ENCODE peak calls at places on chromosomes 3 and 15, in five cellular contexts. R is body of pancreas, P is Peyer's patch, N is psoas muscle, H is pancreas. D is an unnamed sample.

GRCh38 chr15:42001236-42001635 is 19.6 kb downstream of the PLA2G4E start:
- DNase-seq in R (no peak), P (no peak), N (peak; percentile 10), H (no peak), D (no peak)

GRCh38 chr3:197278933-197279332 is 19.5 kb downstream of the DLG1 start:
- DNase-seq in R (no peak), P (no peak), N (no peak), H (no peak), D (no peak)

GRCh38 chr3:73509066-73509465 is 115.7 kb downstream of the PDZRN3 start:
- DNase-seq in R (no peak), P (no peak), N (no peak), H (no peak), D (no peak)

GRCh38 chr15:80343610-80344009 is 60.6 kb upstream of the ARNT2 start:
- DNase-seq in R (peak; percentile 36), P (no peak), N (peak; percentile 60), H (peak; percentile 6), D (peak; percentile 60)

GRCh38 chr15:65057549-65057940 is 10.2 kb downstream of the RASL12 start:
- DNase-seq in R (no peak), P (no peak), N (no peak), H (no peak), D (no peak)

GRCh38 chr3:109081746-109082510 is 36.0 kb downstream of the MORC1 start:
- DNase-seq in R (peak; percentile 52), P (peak; percentile 43), N (no peak), H (peak; percentile 23), D (no peak)

GRCh38 chr3:123522666-123523412 is 62.0 kb downstream of the HACD2 start:
- DNase-seq in R (peak; percentile 12), P (no peak), N (peak; percentile 58), H (no peak), D (no peak)

GRCh38 chr15:90376789-90377188 is 11.3 kb upstream of the IQGAP1 start:
- DNase-seq in R (no peak), P (no peak), N (no peak), H (no peak), D (no peak)

GRCh38 chr15:28955686-28956421 is 70.1 kb downstream of the APBA2 start:
- DNase-seq in R (no peak), P (no peak), N (no peak), H (no peak), D (no peak)

GRCh38 chr15:75024102-75024636 is 779 bp downstream of the PPCDC start:
- DNase-seq in R (peak; percentile 43), P (no peak), N (no peak), H (no peak), D (no peak)

GRCh38 chr15:65099336-65099735 is 15.7 kb downstream of the UBAP1L start:
- DNase-seq in R (no peak), P (no peak), N (no peak), H (no peak), D (no peak)

GRCh38 chr3:127042634-127043033 is 59.7 kb downstream of the PLXNA1 start:
- DNase-seq in R (no peak), P (peak; percentile 44), N (peak; percentile 37), H (no peak), D (no peak)

GRCh38 chr3:53166781-53167291 is 5.8 kb downstream of the PRKCD start:
- DNase-seq in R (no peak), P (no peak), N (peak; percentile 84), H (no peak), D (peak; percentile 79)

GRCh38 chr3:59764131-59764530 is 714.3 kb upstream of the CFAP20DC start:
- DNase-seq in R (no peak), P (no peak), N (no peak), H (no peak), D (no peak)

GRCh38 chr3:190912736-190913135 is 50.2 kb upstream of the GMNC start:
- DNase-seq in R (no peak), P (no peak), N (no peak), H (no peak), D (no peak)

GRCh38 chr15:95025924-95026728 is 794.8 kb downstream of the MCTP2 start:
- DNase-seq in R (peak; percentile 36), P (no peak), N (no peak), H (no peak), D (peak; percentile 36)

GRCh38 chr3:48798998-48799397 is 48.7 kb downstream of the PRKAR2A start:
- DNase-seq in R (peak; percentile 85), P (no peak), N (no peak), H (peak; percentile 61), D (no peak)

GRCh38 chr15:35728176-35728938 is 182.4 kb upstream of the DPH6 start:
- DNase-seq in R (peak; percentile 9), P (no peak), N (no peak), H (no peak), D (no peak)

GRCh38 chr3:9279959-9280358 is 30.5 kb upstream of the SRGAP3 start:
- DNase-seq in R (no peak), P (no peak), N (no peak), H (no peak), D (no peak)

GRCh38 chr15:31499953-31500808 is 173.5 kb downstream of the KLF13 start:
- DNase-seq in R (no peak), P (no peak), N (no peak), H (no peak), D (peak; percentile 23)

GRCh38 chr3:108406661-108407206 is 103.7 kb downstream of the MYH15 start:
- DNase-seq in R (peak; percentile 23), P (no peak), N (no peak), H (no peak), D (no peak)

GRCh38 chr3:16427309-16427965 is 86.1 kb downstream of the RFTN1 start:
- DNase-seq in R (no peak), P (no peak), N (no peak), H (no peak), D (peak; percentile 51)

DNA sequence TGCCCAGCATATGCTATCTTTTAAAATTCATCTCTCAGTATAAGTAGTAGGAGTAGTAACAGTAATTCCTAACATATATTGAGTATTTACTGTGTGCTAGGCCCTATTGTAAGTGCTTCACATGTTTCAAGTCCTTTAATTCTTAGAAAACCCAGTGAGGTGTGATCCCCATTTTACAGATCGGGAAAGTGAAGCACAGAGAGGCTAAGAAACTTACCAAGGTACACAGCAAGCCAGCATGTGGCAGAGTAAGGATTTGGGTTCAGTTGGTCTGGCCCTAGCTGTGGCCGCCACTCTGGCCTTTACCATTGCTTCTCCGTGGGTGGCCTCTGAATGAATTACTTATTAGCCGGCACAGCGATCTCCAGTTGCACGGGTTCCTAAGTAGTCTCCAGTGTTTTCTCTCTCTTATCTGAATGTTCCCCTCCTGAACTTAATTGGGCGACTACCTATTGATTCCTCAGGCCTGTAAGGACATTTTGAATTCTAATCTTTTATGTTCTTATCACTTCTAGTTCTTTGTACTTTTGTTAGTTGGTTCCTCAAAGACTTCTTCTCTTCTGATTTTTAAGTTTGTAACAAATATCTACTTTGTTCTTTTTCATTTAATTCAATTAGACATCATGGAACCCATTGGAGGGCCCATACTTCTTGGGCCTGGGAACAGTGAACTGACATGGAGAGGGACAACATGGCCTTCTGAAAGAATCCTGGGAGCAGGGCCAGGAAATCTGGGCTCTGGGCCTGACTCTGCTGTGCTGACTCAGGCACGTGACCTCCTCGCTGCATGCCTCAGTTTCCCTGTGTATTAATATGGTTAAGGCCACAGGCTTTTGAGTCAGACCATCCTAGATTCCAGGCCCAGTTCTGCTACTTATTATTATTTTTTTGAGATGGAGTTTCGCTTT is 11.6 kb downstream of the CLCN2 start:
- DNase-seq in R (peak; percentile 41), P (no peak), N (peak; percentile 30), H (no peak), D (no peak)
- H3K4me1 ChIP-seq in R (peaks cover 47% of the 10 kb centered on the region), P (no peaks in the 10 kb centered on the region), N (peaks cover 11% of the 10 kb centered on the region), H (peaks cover 16% of the 10 kb centered on the region), D (no peaks in the 10 kb centered on the region)

DNA sequence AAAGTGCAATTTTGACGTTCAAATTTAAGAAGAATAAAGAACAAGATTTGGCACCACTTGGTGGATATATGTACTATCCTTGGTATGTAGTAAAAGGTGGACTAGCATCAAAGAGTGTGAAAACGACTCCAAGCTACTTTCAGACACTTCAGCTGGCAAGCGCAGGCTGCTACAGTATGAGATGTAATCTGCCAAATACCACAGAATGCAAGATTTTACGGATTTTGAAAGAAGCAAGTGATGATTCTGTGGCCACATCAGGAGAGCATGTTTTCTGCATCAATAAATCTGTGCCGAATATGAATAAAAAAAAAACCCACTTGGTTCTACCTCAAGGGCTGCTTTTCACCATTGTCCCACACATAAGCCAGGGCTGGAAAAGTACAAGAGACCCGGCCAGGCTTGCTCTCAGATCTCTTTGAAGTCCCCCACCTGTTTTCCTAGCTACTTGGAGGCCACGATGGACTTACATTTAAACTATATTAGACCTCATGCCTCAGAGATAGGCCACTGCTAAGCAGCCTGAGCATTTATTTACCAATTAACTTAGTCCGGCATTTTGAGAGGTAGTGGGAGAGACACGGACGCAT is 37.4 kb downstream of the MYO1E start:
- DNase-seq in R (no peak), P (no peak), N (no peak), H (no peak), D (no peak)
- H3K4me1 ChIP-seq in R (peaks cover 7% of the 10 kb centered on the region), P (no peaks in the 10 kb centered on the region), N (no peaks in the 10 kb centered on the region), H (peaks cover 22% of the 10 kb centered on the region), D (peaks cover 7% of the 10 kb centered on the region)

DNA sequence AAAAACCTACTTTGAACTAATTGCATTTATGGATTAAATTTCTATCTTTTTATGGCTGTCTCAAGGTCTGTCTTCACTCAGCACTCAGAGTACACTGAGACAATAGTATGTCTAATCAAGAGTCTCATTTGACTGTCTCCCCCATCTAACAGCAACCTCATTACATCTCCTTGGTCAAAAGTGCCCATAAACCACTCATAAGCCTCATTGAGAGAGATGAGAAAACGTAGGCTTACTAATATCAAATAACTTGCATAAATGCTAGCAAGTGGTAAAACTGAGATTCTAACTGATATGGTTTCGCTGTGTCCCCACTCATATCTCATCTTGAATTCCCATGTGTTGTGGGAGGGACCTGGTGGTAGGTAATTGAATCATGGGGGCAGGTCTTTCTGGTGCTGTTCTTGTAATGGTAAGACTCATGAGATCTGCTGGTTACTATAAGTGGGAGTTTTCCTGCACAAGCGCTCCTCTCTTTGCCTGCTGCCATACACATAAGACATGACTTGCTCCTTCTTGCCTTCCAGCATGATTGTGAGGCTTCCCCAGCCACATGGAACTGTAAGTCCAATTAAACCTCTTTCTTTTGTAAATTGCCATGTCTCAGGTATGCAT is 113.9 kb downstream of the TFDP2 start:
- DNase-seq in R (no peak), P (no peak), N (no peak), H (no peak), D (no peak)
- H3K4me1 ChIP-seq in R (peaks cover 8% of the 10 kb centered on the region), P (no peaks in the 10 kb centered on the region), N (no peaks in the 10 kb centered on the region), H (peaks cover 7% of the 10 kb centered on the region), D (no peaks in the 10 kb centered on the region)

DNA sequence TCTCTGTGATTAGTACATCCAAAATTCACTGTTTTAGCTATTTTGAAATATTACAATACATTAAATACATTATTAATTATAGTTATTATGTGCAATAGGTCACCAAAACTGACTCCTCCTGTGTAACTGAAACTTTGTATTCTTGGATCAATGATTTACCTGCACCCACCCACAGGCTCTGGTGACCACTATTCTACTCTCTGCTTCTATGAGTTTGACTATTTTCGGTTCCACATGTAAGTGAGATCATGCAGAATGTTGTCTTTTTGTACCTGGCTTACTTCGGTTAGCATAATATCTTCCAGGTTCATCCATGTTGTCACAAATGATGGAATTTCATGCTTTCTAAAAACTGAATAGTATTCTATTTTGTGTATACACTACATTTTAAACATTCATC is 43.8 kb downstream of the SLC2A2 start:
- DNase-seq in R (no peak), P (no peak), N (no peak), H (no peak), D (no peak)
- H3K4me1 ChIP-seq in R (peaks cover 11% of the 10 kb centered on the region), P (no peaks in the 10 kb centered on the region), N (no peaks in the 10 kb centered on the region), H (peaks cover 10% of the 10 kb centered on the region), D (no peaks in the 10 kb centered on the region)

GRCh38 chr15:100434038-100434437 is 92.3 kb upstream of the ADAMTS17 start:
- DNase-seq in R (no peak), P (no peak), N (peak; percentile 58), H (no peak), D (no peak)
- H3K4me1 ChIP-seq in R (no peaks in the 10 kb centered on the region), P (no peaks in the 10 kb centered on the region), N (peaks cover 17% of the 10 kb centered on the region), H (no peaks in the 10 kb centered on the region), D (no peaks in the 10 kb centered on the region)

D was measured in lung.